ENCODE peak calls at places on chromosomes 16 and 17, in five cellular contexts. One of them, this sample, is unnamed.
A peak's percentile ranks its signal among the peaks of the same experiment; 100 is the strongest.

GRCh38 chr17:44115585-44116415 is 7.6 kb downstream of the HDAC5 start:
- DNase-seq in RCC 7860: no peak
- DNase-seq in stimulated activated naive CD8-positive, alpha-beta T cell treated with anti-CD3 and anti-CD28 coated beads, Interleukin-15, Interleukin-2, amounts not matched to agents 100 U/mL and 50 U/mL, for 24 hours: peak; percentile 51
- DNase-seq in hepatocyte: peak; percentile 69
- DNase-seq in transverse colon: no peak
- DNase-seq in this sample: peak; percentile 20

GRCh38 chr16:4380131-4381063 is 8.7 kb downstream of the VASN start:
- DNase-seq in hepatocyte: no peak
- DNase-seq in stimulated activated naive CD8-positive, alpha-beta T cell treated with anti-CD3 and anti-CD28 coated beads, Interleukin-15, Interleukin-2, amounts not matched to agents 100 U/mL and 50 U/mL, for 24 hours: no peak
- DNase-seq in transverse colon: no peak
- DNase-seq in RCC 7860: no peak
- DNase-seq in this sample: no peak

GRCh38 chr17:45705123-45706009 is 78.8 kb upstream of the CRHR1 start:
- DNase-seq in stimulated activated naive CD8-positive, alpha-beta T cell treated with anti-CD3 and anti-CD28 coated beads, Interleukin-15, Interleukin-2, amounts not matched to agents 100 U/mL and 50 U/mL, for 24 hours: peak; percentile 7
- DNase-seq in RCC 7860: peak; percentile 49
- DNase-seq in transverse colon: no peak
- DNase-seq in hepatocyte: peak; percentile 67
- DNase-seq in this sample: no peak

GRCh38 chr17:17725853-17726720 is 44.8 kb downstream of the RAI1 start:
- DNase-seq in RCC 7860: no peak
- DNase-seq in transverse colon: no peak
- DNase-seq in hepatocyte: no peak
- DNase-seq in stimulated activated naive CD8-positive, alpha-beta T cell treated with anti-CD3 and anti-CD28 coated beads, Interleukin-15, Interleukin-2, amounts not matched to agents 100 U/mL and 50 U/mL, for 24 hours: no peak
- DNase-seq in this sample: no peak

GRCh38 chr16:346587-346986 is 5.9 kb downstream of the AXIN1 start:
- DNase-seq in RCC 7860: peak; percentile 23
- DNase-seq in hepatocyte: no peak
- DNase-seq in transverse colon: no peak
- DNase-seq in stimulated activated naive CD8-positive, alpha-beta T cell treated with anti-CD3 and anti-CD28 coated beads, Interleukin-15, Interleukin-2, amounts not matched to agents 100 U/mL and 50 U/mL, for 24 hours: no peak
- DNase-seq in this sample: no peak

GRCh38 chr16:29665294-29666077 is 2.4 kb downstream of the SPN start:
- DNase-seq in stimulated activated naive CD8-positive, alpha-beta T cell treated with anti-CD3 and anti-CD28 coated beads, Interleukin-15, Interleukin-2, amounts not matched to agents 100 U/mL and 50 U/mL, for 24 hours: peak; percentile 51
- DNase-seq in RCC 7860: no peak
- DNase-seq in transverse colon: no peak
- DNase-seq in hepatocyte: no peak
- DNase-seq in this sample: peak; percentile 31

GRCh38 chr16:4272114-4272954 is 489 bp downstream of the TFAP4 start:
- DNase-seq in hepatocyte: peak; percentile 65
- DNase-seq in transverse colon: peak; percentile 52
- DNase-seq in stimulated activated naive CD8-positive, alpha-beta T cell treated with anti-CD3 and anti-CD28 coated beads, Interleukin-15, Interleukin-2, amounts not matched to agents 100 U/mL and 50 U/mL, for 24 hours: no peak
- DNase-seq in RCC 7860: no peak
- DNase-seq in this sample: peak; percentile 55

GRCh38 chr17:64343071-64343774 is 47.4 kb downstream of the PECAM1 start:
- DNase-seq in RCC 7860: no peak
- DNase-seq in stimulated activated naive CD8-positive, alpha-beta T cell treated with anti-CD3 and anti-CD28 coated beads, Interleukin-15, Interleukin-2, amounts not matched to agents 100 U/mL and 50 U/mL, for 24 hours: no peak
- DNase-seq in transverse colon: no peak
- DNase-seq in hepatocyte: no peak
- DNase-seq in this sample: no peak

GRCh38 chr17:39700148-39700987 is 504 bp downstream of the ERBB2 start:
- DNase-seq in stimulated activated naive CD8-positive, alpha-beta T cell treated with anti-CD3 and anti-CD28 coated beads, Interleukin-15, Interleukin-2, amounts not matched to agents 100 U/mL and 50 U/mL, for 24 hours: no peak
- DNase-seq in hepatocyte: peak; percentile 73
- DNase-seq in RCC 7860: no peak
- DNase-seq in transverse colon: no peak
- DNase-seq in this sample: no peak

GRCh38 chr17:34562387-34562786 is 17.0 kb upstream of the TMEM132E start:
- DNase-seq in transverse colon: no peak
- DNase-seq in RCC 7860: no peak
- DNase-seq in hepatocyte: peak; percentile 18
- DNase-seq in stimulated activated naive CD8-positive, alpha-beta T cell treated with anti-CD3 and anti-CD28 coated beads, Interleukin-15, Interleukin-2, amounts not matched to agents 100 U/mL and 50 U/mL, for 24 hours: no peak
- DNase-seq in this sample: no peak

GRCh38 chr17:70521821-70522256 is 352.5 kb downstream of the KCNJ2 start:
- DNase-seq in hepatocyte: peak; percentile 13
- DNase-seq in RCC 7860: no peak
- DNase-seq in stimulated activated naive CD8-positive, alpha-beta T cell treated with anti-CD3 and anti-CD28 coated beads, Interleukin-15, Interleukin-2, amounts not matched to agents 100 U/mL and 50 U/mL, for 24 hours: no peak
- DNase-seq in transverse colon: peak; percentile 25
- DNase-seq in this sample: no peak

GRCh38 chr17:82281502-82282238 is 8.2 kb upstream of the CSNK1D start:
- DNase-seq in hepatocyte: no peak
- DNase-seq in RCC 7860: peak; percentile 83
- DNase-seq in transverse colon: peak; percentile 51
- DNase-seq in stimulated activated naive CD8-positive, alpha-beta T cell treated with anti-CD3 and anti-CD28 coated beads, Interleukin-15, Interleukin-2, amounts not matched to agents 100 U/mL and 50 U/mL, for 24 hours: peak; percentile 66
- DNase-seq in this sample: peak; percentile 84

GRCh38 chr16:82628741-82629140 is 2.0 kb downstream of the CDH13 start:
- DNase-seq in transverse colon: no peak
- DNase-seq in stimulated activated naive CD8-positive, alpha-beta T cell treated with anti-CD3 and anti-CD28 coated beads, Interleukin-15, Interleukin-2, amounts not matched to agents 100 U/mL and 50 U/mL, for 24 hours: no peak
- DNase-seq in RCC 7860: no peak
- DNase-seq in hepatocyte: no peak
- DNase-seq in this sample: no peak

GRCh38 chr17:38509008-38509771 is 80.9 kb downstream of the ARHGAP23 start:
- DNase-seq in hepatocyte: peak; percentile 95
- DNase-seq in stimulated activated naive CD8-positive, alpha-beta T cell treated with anti-CD3 and anti-CD28 coated beads, Interleukin-15, Interleukin-2, amounts not matched to agents 100 U/mL and 50 U/mL, for 24 hours: peak; percentile 83
- DNase-seq in RCC 7860: peak; percentile 39
- DNase-seq in transverse colon: peak; percentile 75
- DNase-seq in this sample: peak; percentile 75

GRCh38 chr17:79803421-79803996 is 6.6 kb upstream of the CBX8 start:
- DNase-seq in stimulated activated naive CD8-positive, alpha-beta T cell treated with anti-CD3 and anti-CD28 coated beads, Interleukin-15, Interleukin-2, amounts not matched to agents 100 U/mL and 50 U/mL, for 24 hours: no peak
- DNase-seq in transverse colon: no peak
- DNase-seq in hepatocyte: no peak
- DNase-seq in RCC 7860: no peak
- DNase-seq in this sample: no peak

GRCh38 chr17:67633751-67634191 is 84.0 kb upstream of the NOL11 start:
- DNase-seq in transverse colon: no peak
- DNase-seq in stimulated activated naive CD8-positive, alpha-beta T cell treated with anti-CD3 and anti-CD28 coated beads, Interleukin-15, Interleukin-2, amounts not matched to agents 100 U/mL and 50 U/mL, for 24 hours: no peak
- DNase-seq in hepatocyte: no peak
- DNase-seq in RCC 7860: no peak
- DNase-seq in this sample: no peak

GRCh38 chr17:41308251-41308917 is 725 bp downstream of the KRTAP16-1 start:
- DNase-seq in transverse colon: peak; percentile 63
- DNase-seq in hepatocyte: no peak
- DNase-seq in RCC 7860: peak; percentile 34
- DNase-seq in stimulated activated naive CD8-positive, alpha-beta T cell treated with anti-CD3 and anti-CD28 coated beads, Interleukin-15, Interleukin-2, amounts not matched to agents 100 U/mL and 50 U/mL, for 24 hours: peak; percentile 54
- DNase-seq in this sample: peak; percentile 62

GRCh38 chr17:35299108-35299507 is 56.2 kb downstream of the SLFN5 start:
- DNase-seq in stimulated activated naive CD8-positive, alpha-beta T cell treated with anti-CD3 and anti-CD28 coated beads, Interleukin-15, Interleukin-2, amounts not matched to agents 100 U/mL and 50 U/mL, for 24 hours: no peak
- DNase-seq in RCC 7860: no peak
- DNase-seq in transverse colon: no peak
- DNase-seq in hepatocyte: no peak
- DNase-seq in this sample: no peak

GRCh38 chr17:41717408-41718286 is 5.5 kb downstream of the GAST start:
- DNase-seq in transverse colon: no peak
- DNase-seq in stimulated activated naive CD8-positive, alpha-beta T cell treated with anti-CD3 and anti-CD28 coated beads, Interleukin-15, Interleukin-2, amounts not matched to agents 100 U/mL and 50 U/mL, for 24 hours: no peak
- DNase-seq in hepatocyte: peak; percentile 50
- DNase-seq in RCC 7860: no peak
- DNase-seq in this sample: no peak

GRCh38 chr16:53984936-53985335 is 281.0 kb downstream of the FTO start:
- DNase-seq in transverse colon: no peak
- DNase-seq in stimulated activated naive CD8-positive, alpha-beta T cell treated with anti-CD3 and anti-CD28 coated beads, Interleukin-15, Interleukin-2, amounts not matched to agents 100 U/mL and 50 U/mL, for 24 hours: no peak
- DNase-seq in RCC 7860: no peak
- DNase-seq in hepatocyte: no peak
- DNase-seq in this sample: no peak

GRCh38 chr16:25148568-25149215 is 37.1 kb downstream of the LCMT1 start:
- DNase-seq in hepatocyte: no peak
- DNase-seq in transverse colon: no peak
- DNase-seq in stimulated activated naive CD8-positive, alpha-beta T cell treated with anti-CD3 and anti-CD28 coated beads, Interleukin-15, Interleukin-2, amounts not matched to agents 100 U/mL and 50 U/mL, for 24 hours: no peak
- DNase-seq in RCC 7860: no peak
- DNase-seq in this sample: no peak

GRCh38 chr17:61504697-61505096 is 52.5 kb downstream of the TBX4 start:
- DNase-seq in RCC 7860: peak; percentile 56
- DNase-seq in stimulated activated naive CD8-positive, alpha-beta T cell treated with anti-CD3 and anti-CD28 coated beads, Interleukin-15, Interleukin-2, amounts not matched to agents 100 U/mL and 50 U/mL, for 24 hours: no peak
- DNase-seq in transverse colon: no peak
- DNase-seq in hepatocyte: no peak
- DNase-seq in this sample: no peak

GRCh38 chr17:35930211-35931065 is at the start of gene RDM1:
- DNase-seq in stimulated activated naive CD8-positive, alpha-beta T cell treated with anti-CD3 and anti-CD28 coated beads, Interleukin-15, Interleukin-2, amounts not matched to agents 100 U/mL and 50 U/mL, for 24 hours: peak; percentile 92
- DNase-seq in transverse colon: peak; percentile 74
- DNase-seq in RCC 7860: peak; percentile 55
- DNase-seq in hepatocyte: peak; percentile 85
- DNase-seq in this sample: peak; percentile 82

GRCh38 chr17:50184611-50185398 is 16.6 kb downstream of the COL1A1 start:
- DNase-seq in RCC 7860: no peak
- DNase-seq in hepatocyte: no peak
- DNase-seq in stimulated activated naive CD8-positive, alpha-beta T cell treated with anti-CD3 and anti-CD28 coated beads, Interleukin-15, Interleukin-2, amounts not matched to agents 100 U/mL and 50 U/mL, for 24 hours: no peak
- DNase-seq in transverse colon: peak; percentile 36
- DNase-seq in this sample: no peak

GRCh38 chr16:77332792-77333191 is 102.0 kb downstream of the ADAMTS18 start:
- DNase-seq in transverse colon: no peak
- DNase-seq in hepatocyte: no peak
- DNase-seq in stimulated activated naive CD8-positive, alpha-beta T cell treated with anti-CD3 and anti-CD28 coated beads, Interleukin-15, Interleukin-2, amounts not matched to agents 100 U/mL and 50 U/mL, for 24 hours: no peak
- DNase-seq in RCC 7860: no peak
- DNase-seq in this sample: no peak

GRCh38 chr16:56747486-56748045 is 17.6 kb downstream of the NUP93 start:
- DNase-seq in stimulated activated naive CD8-positive, alpha-beta T cell treated with anti-CD3 and anti-CD28 coated beads, Interleukin-15, Interleukin-2, amounts not matched to agents 100 U/mL and 50 U/mL, for 24 hours: no peak
- DNase-seq in transverse colon: no peak
- DNase-seq in hepatocyte: no peak
- DNase-seq in RCC 7860: no peak
- DNase-seq in this sample: no peak

GRCh38 chr17:77681820-77682219 is 276.7 kb upstream of the TNRC6C start:
- DNase-seq in RCC 7860: no peak
- DNase-seq in stimulated activated naive CD8-positive, alpha-beta T cell treated with anti-CD3 and anti-CD28 coated beads, Interleukin-15, Interleukin-2, amounts not matched to agents 100 U/mL and 50 U/mL, for 24 hours: no peak
- DNase-seq in hepatocyte: peak; percentile 80
- DNase-seq in transverse colon: peak; percentile 52
- DNase-seq in this sample: no peak

GRCh38 chr17:43467981-43468541 is 15.7 kb upstream of the DHX8 start:
- DNase-seq in stimulated activated naive CD8-positive, alpha-beta T cell treated with anti-CD3 and anti-CD28 coated beads, Interleukin-15, Interleukin-2, amounts not matched to agents 100 U/mL and 50 U/mL, for 24 hours: no peak
- DNase-seq in hepatocyte: no peak
- DNase-seq in transverse colon: no peak
- DNase-seq in RCC 7860: peak; percentile 73
- DNase-seq in this sample: no peak

GRCh38 chr16:71628810-71629209 is 2.8 kb downstream of the MARVELD3 start:
- DNase-seq in RCC 7860: peak; percentile 21
- DNase-seq in transverse colon: no peak
- DNase-seq in stimulated activated naive CD8-positive, alpha-beta T cell treated with anti-CD3 and anti-CD28 coated beads, Interleukin-15, Interleukin-2, amounts not matched to agents 100 U/mL and 50 U/mL, for 24 hours: no peak
- DNase-seq in hepatocyte: peak; percentile 44
- DNase-seq in this sample: no peak